ENCODE peak calls at places on chromosome 18, in seven cellular contexts. G is mammary epithelial cell, Z is cardiac muscle cell, K is stomach, F is germinal center, M is caudate nucleus, Q is fibroblast of mammary gland. X is an unnamed sample.

GRCh38 chr18:57833441-57834101 is 30.5 kb upstream of the ATP8B1 start:
- DNase-seq in G (no peak), F (peak), M (no peak), K (no peak), Q (peak), Z (no peak), X (peak)

GRCh38 chr18:79940126-79940813 is 11.2 kb downstream of the SLC66A2 start:
- DNase-seq in G (no peak), Z (no peak), K (peak), F (no peak), Q (no peak), M (no peak), X (no peak)

GRCh38 chr18:57789105-57789504 is 14.0 kb downstream of the ATP8B1 start:
- DNase-seq in Q (peak), M (no peak), K (no peak), Z (no peak), G (peak), F (no peak), X (no peak)

GRCh38 chr18:33282709-33283333 is 157.7 kb downstream of the CCDC178 start:
- DNase-seq in Q (no peak), F (no peak), Z (no peak), G (no peak), K (no peak), M (no peak), X (no peak)

GRCh38 chr18:58893388-58894099 is 28.9 kb downstream of the ZNF532 start:
- DNase-seq in Z (no peak), G (peak), F (no peak), K (no peak), Q (peak), M (no peak), X (no peak)

GRCh38 chr18:56565596-56566355 is 72.6 kb downstream of the TXNL1 start:
- DNase-seq in M (no peak), F (no peak), Q (peak), Z (no peak), G (no peak), K (no peak), X (no peak)

GRCh38 chr18:24613887-24614286 is 153.4 kb downstream of the HRH4 start:
- DNase-seq in K (no peak), G (no peak), F (no peak), Z (no peak), M (no peak), Q (no peak), X (no peak)

GRCh38 chr18:63409301-63409700 is 13.0 kb downstream of the VPS4B start:
- DNase-seq in Z (no peak), G (peak), K (no peak), F (no peak), M (no peak), Q (peak), X (no peak)

GRCh38 chr18:35582310-35582682 is 756 bp downstream of the GALNT1 start:
- DNase-seq in Q (no peak), F (no peak), K (no peak), Z (no peak), G (no peak), M (no peak), X (no peak)

GRCh38 chr18:12076424-12077140 is 17.1 kb upstream of the ANKRD62 start:
- DNase-seq in F (peak), K (peak), Q (peak), M (no peak), Z (peak), G (peak), X (no peak)